ENCODE peak calls at places on chromosomes 3 and 15, in four cellular contexts. L is endothelial cell of umbilical vein, U is stomach, O is cardiac muscle cell. B is an unnamed sample.

GRCh38 chr15:90956551-90957104 is 1.9 kb downstream of the RCCD1 start:
- DNase-seq in L (peak; percentile 79), U (peak; percentile 83), O (peak; percentile 85), B (no peak)

GRCh38 chr3:19348929-19349564 is 200.7 kb downstream of the KCNH8 start:
- DNase-seq in L (no peak), U (no peak), O (peak; percentile 50), B (no peak)

GRCh38 chr15:61974118-61974517 is 86.1 kb downstream of the VPS13C start:
- DNase-seq in L (no peak), U (no peak), O (no peak), B (no peak)

GRCh38 chr3:82157952-82158351 is 396.5 kb upstream of the GBE1 start:
- DNase-seq in L (peak; percentile 75), U (no peak), O (no peak), B (peak; percentile 57)

GRCh38 chr15:37094542-37095196 is 5.7 kb downstream of the MEIS2 start:
- DNase-seq in L (peak; percentile 35), U (no peak), O (no peak), B (no peak)

GRCh38 chr15:41125063-41125669 is 9.1 kb upstream of the INO80 start:
- DNase-seq in L (no peak), U (no peak), O (no peak), B (no peak)

GRCh38 chr3:177516130-177517011 is 319.1 kb upstream of the TBL1XR1 start:
- DNase-seq in L (peak; percentile 56), U (no peak), O (no peak), B (peak; percentile 61)

GRCh38 chr15:78811124-78811824 is at the start of gene ADAMTS7:
- DNase-seq in L (peak; percentile 62), U (peak; percentile 70), O (peak; percentile 89), B (peak; percentile 81)

GRCh38 chr3:172261053-172261452 is 187.2 kb downstream of the GHSR start:
- DNase-seq in L (no peak), U (no peak), O (no peak), B (no peak)

GRCh38 chr3:46368569-46368968 is 2.2 kb upstream of the CCR5 start:
- DNase-seq in L (no peak), U (peak; percentile 51), O (peak; percentile 24), B (peak; percentile 26)

GRCh38 chr15:89362203-89363101 is 27.8 kb upstream of the POLG start:
- DNase-seq in L (no peak), U (no peak), O (no peak), B (no peak)

GRCh38 chr3:170387952-170388351 is 30.4 kb downstream of the SKIL start:
- DNase-seq in L (no peak), U (no peak), O (no peak), B (no peak)

GRCh38 chr3:155412856-155413255 is 119.4 kb upstream of the STRIT1 start:
- DNase-seq in L (no peak), U (no peak), O (peak; percentile 19), B (no peak)

GRCh38 chr3:61561374-61562041 is at the start of gene PTPRG:
- DNase-seq in L (peak; percentile 95), U (peak; percentile 90), O (peak; percentile 95), B (peak; percentile 85)

GRCh38 chr3:78221796-78222195 is 1181.9 kb downstream of the ROBO2 start:
- DNase-seq in L (no peak), U (no peak), O (no peak), B (no peak)

DNA sequence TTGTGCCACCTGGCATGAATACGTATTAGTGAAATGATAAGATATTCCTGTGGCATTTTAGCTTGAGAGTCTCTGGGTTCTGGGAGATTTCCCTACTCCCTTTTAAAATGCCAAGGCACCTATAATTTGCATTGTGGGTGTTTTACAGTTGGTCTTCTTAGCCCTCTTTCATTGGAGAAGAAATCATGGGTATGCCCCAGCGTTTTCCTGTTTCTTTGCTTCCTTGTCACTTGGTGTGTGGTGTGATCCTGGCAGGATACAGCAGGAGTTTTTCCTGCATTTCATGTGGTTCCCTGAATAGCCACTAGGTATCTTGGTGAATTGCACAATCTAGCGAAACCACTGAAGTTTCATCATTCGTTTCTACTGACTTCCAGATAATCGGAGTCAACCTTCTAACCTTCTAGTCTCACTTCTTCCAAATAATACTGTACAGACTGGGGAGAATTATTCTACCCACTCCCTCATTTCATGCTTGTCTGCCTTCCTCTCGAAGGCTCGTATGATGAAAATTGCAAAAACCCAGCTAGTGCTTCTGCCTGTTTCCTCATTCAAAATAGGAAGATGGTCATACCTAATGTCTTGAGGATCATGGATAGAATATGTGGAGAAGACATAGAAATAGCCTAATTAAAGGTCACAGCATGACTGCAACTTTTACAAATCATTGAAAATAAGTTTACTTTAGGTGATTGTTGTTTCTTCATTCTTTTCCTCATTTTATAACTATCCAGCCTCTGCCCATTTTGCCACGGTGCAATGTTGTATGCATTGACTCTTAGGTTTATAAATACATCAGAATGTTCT is 2.7 kb downstream of the BHLHE40 start:
- DNase-seq in L (peak; percentile 72), U (no peak), O (no peak), B (peak; percentile 22)
- H3K4me3 ChIP-seq in L (peak overlapping the region; percentile 64), U (peak overlapping the region; percentile 66), O (peak overlapping the region; percentile 67), B (peak overlapping the region; percentile 30)

DNA sequence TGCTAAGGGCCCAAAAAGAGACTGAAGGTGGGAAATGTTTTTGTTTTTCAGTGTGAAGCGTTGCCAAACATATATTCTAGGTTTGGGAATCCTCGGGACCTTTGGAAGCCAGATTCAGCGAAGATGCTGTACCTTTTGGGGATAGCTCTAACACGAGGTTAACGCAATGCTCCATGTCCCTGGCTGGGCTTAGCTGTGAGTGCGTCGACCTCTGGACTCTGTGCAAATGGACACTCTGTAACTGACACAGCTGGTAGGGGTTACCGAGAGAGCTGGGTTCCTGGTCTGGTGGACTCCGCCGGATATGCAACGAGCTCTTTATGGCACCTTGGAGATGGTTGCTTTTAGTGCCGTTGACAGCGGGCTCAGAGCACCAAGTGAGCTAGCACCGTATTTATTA is 724 bp upstream of the SH3GL3 start:
- DNase-seq in L (no peak), U (no peak), O (no peak), B (no peak)
- H3K4me3 ChIP-seq in L (no peak overlapping the region), U (peak overlapping the region; percentile 49), O (peak overlapping the region; percentile 65), B (peak overlapping the region; percentile 52)

GRCh38 chr15:75714195-75714594 is 1.5 kb upstream of the CSPG4 start:
- DNase-seq in L (no peak), U (no peak), O (no peak), B (no peak)

GRCh38 chr15:75713338-75713895 is 769 bp upstream of the CSPG4 start:
- DNase-seq in L (no peak), U (peak; percentile 42), O (peak; percentile 72), B (peak; percentile 61)

GRCh38 chr15:75718326-75718725 is 5.7 kb upstream of the CSPG4 start:
- DNase-seq in L (no peak), U (peak; percentile 49), O (no peak), B (peak; percentile 89)

DNA sequence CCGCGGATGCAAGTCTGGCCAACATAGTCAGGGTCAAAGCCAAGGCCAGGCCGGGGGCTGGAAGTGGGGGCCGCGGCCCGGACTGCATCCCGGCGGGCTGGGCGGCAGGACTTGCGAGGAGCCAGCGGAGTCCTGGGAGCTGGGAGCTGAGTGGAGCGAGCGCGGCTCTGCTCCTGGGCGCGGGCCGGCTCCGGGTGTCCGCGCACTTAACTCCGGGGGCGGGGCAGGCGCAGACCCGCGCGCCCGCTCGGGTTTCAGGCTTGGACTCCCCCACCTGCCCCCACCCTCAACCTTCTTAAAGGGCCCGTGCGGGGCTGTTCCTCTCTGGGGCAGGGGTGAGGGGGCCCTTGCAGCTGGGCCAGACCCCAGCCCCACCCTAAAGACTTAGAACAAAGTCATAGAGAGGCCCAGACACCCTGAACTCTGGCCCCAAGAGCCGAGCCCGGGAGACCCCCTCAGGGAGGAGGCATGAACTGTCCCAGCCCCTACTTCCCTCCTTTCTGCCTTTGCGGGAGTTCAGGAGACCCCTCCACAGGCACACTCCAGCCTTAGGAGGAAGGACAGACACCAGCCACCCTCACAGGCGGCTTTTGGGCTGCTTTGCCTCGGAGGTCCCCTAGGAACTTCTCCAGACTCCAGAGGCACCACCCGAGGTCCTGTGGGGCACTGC is at the start of gene CSPG4:
- DNase-seq in L (no peak), U (peak; percentile 57), O (peak; percentile 89), B (peak; percentile 79)
- H3K4me3 ChIP-seq in L (no peak within 1 kb of the TSS), U (peak within 1 kb of the TSS; percentile 57), O (peak within 1 kb of the TSS; percentile 30), B (peak within 1 kb of the TSS; percentile 72)

DNA sequence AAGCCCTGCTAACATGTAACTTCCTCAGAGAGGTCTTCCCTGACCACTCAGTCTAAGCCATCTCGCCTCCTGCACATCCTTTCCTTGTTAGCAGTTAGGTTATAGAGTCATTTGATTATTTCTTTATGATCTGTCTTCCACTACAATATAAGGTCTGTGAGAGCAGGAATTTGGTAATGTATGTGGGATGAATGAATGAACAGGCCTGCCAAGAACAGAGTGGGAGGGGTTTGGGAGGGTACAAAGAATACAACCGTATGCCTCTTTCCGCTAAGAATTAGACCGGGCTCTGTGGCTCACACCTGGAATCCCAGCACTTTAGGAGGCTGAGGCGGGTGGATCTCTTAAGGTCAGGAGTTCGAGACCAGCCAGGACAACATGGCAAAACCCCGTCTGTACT is 32.4 kb upstream of the MYO1E start:
- DNase-seq in L (no peak), U (no peak), O (no peak), B (no peak)
- H3K4me3 ChIP-seq in L (no peak overlapping the region), U (no peak overlapping the region), O (no peak overlapping the region), B (no peak overlapping the region)

B was measured in MG63.